ENCODE peak calls at places on chromosomes 2 and 18, in nine cellular contexts. K is heart right ventricle, T is Peyer's patch, V is GM12878, Q is WERI-Rb-1, O is AG04450, X is tibial nerve, C is stomach, Y is GM10248. S is an unnamed sample.

GRCh38 chr18:49170145-49170544 is 219.4 kb upstream of the SMAD7 start:
- DNase-seq in K (no peak), T (no peak), V (no peak), Q (no peak), O (no peak), X (no peak), C (no peak), Y (no peak), S (no peak)

GRCh38 chr18:32301976-32302743 is 112.3 kb downstream of the MEP1B start:
- DNase-seq in K (no peak), T (no peak), V (no peak), Q (no peak), O (peak), X (no peak), C (no peak), Y (peak), S (no peak)

GRCh38 chr18:12774982-12775381 is 72.1 kb downstream of the PSMG2 start:
- DNase-seq in K (no peak), T (no peak), V (no peak), Q (no peak), O (no peak), X (no peak), C (no peak), Y (no peak), S (no peak)

GRCh38 chr2:226477221-226478120 is 322.1 kb downstream of the IRS1 start:
- DNase-seq in K (peak), T (no peak), V (no peak), Q (no peak), O (no peak), X (no peak), C (no peak), Y (no peak), S (no peak)

GRCh38 chr2:110713508-110714362 is 18.6 kb upstream of the ACOXL start:
- DNase-seq in K (no peak), T (no peak), V (no peak), Q (no peak), O (no peak), X (no peak), C (no peak), Y (no peak), S (no peak)

GRCh38 chr2:239040152-239040761 is 192.4 kb downstream of the TWIST2 start:
- DNase-seq in K (no peak), T (peak), V (no peak), Q (no peak), O (no peak), X (no peak), C (no peak), Y (no peak), S (no peak)

GRCh38 chr2:234235191-234235590 is 184.7 kb downstream of the SPP2 start:
- DNase-seq in K (no peak), T (no peak), V (no peak), Q (no peak), O (no peak), X (no peak), C (no peak), Y (no peak), S (no peak)

GRCh38 chr2:62266433-62267038 is 70.6 kb downstream of the B3GNT2 start:
- DNase-seq in K (no peak), T (no peak), V (no peak), Q (no peak), O (peak), X (no peak), C (no peak), Y (no peak), S (no peak)

GRCh38 chr2:174158003-174158402 is 90.3 kb downstream of the OLA1 start:
- DNase-seq in K (peak), T (no peak), V (peak), Q (peak), O (no peak), X (no peak), C (no peak), Y (peak), S (no peak)

GRCh38 chr2:156565066-156565710 is 129.0 kb downstream of the GPD2 start:
- DNase-seq in K (no peak), T (no peak), V (no peak), Q (no peak), O (peak), X (no peak), C (no peak), Y (no peak), S (no peak)

GRCh38 chr2:210086292-210086691 is 83.9 kb downstream of the RPE start:
- DNase-seq in K (no peak), T (no peak), V (no peak), Q (no peak), O (no peak), X (no peak), C (no peak), Y (no peak), S (no peak)

GRCh38 chr2:85933753-85934594 is 45.2 kb upstream of the ST3GAL5 start:
- DNase-seq in K (no peak), T (no peak), V (no peak), Q (no peak), O (no peak), X (no peak), C (no peak), Y (no peak), S (no peak)

GRCh38 chr2:46870051-46870839 is 45.4 kb downstream of the MCFD2 start:
- DNase-seq in K (no peak), T (no peak), V (no peak), Q (no peak), O (no peak), X (no peak), C (no peak), Y (no peak), S (no peak)

GRCh38 chr18:39414009-39414700 is 1848.6 kb upstream of the CELF4 start:
- DNase-seq in K (no peak), T (no peak), V (no peak), Q (no peak), O (peak), X (no peak), C (no peak), Y (no peak), S (no peak)

GRCh38 chr2:233928594-233929351 is 11.6 kb downstream of the TRPM8 start:
- DNase-seq in K (no peak), T (no peak), V (no peak), Q (peak), O (no peak), X (no peak), C (peak), Y (no peak), S (no peak)

GRCh38 chr2:88191722-88192042 is 21.5 kb downstream of the THNSL2 start:
- DNase-seq in K (no peak), T (no peak), V (no peak), Q (no peak), O (no peak), X (no peak), C (no peak), Y (no peak), S (no peak)

GRCh38 chr2:121309801-121310200 is 24.8 kb upstream of the TFCP2L1 start:
- DNase-seq in K (no peak), T (no peak), V (no peak), Q (no peak), O (no peak), X (no peak), C (peak), Y (no peak), S (no peak)

GRCh38 chr2:74499269-74499939 is at the start of gene LBX2:
- DNase-seq in K (no peak), T (no peak), V (no peak), Q (no peak), O (no peak), X (no peak), C (no peak), Y (no peak), S (no peak)

GRCh38 chr2:169393068-169393590 is 30.8 kb upstream of the LRP2 start:
- DNase-seq in K (no peak), T (no peak), V (peak), Q (no peak), O (no peak), X (no peak), C (no peak), Y (peak), S (no peak)

GRCh38 chr2:241445426-241445825 is 63.0 kb downstream of the STK25 start:
- DNase-seq in K (no peak), T (no peak), V (no peak), Q (no peak), O (no peak), X (no peak), C (no peak), Y (peak), S (no peak)

GRCh38 chr2:195658541-195658890 is 1.5 kb downstream of the SLC39A10 start:
- DNase-seq in K (peak), T (no peak), V (no peak), Q (no peak), O (peak), X (no peak), C (no peak), Y (no peak), S (no peak)

GRCh38 chr2:67259581-67260347 is 137.4 kb upstream of the ETAA1 start:
- DNase-seq in K (peak), T (no peak), V (no peak), Q (no peak), O (peak), X (no peak), C (no peak), Y (no peak), S (no peak)

GRCh38 chr2:207765960-207766582 is 3.6 kb downstream of the FZD5 start:
- DNase-seq in K (no peak), T (no peak), V (no peak), Q (no peak), O (no peak), X (no peak), C (no peak), Y (no peak), S (no peak)

GRCh38 chr2:30886101-30886500 is 78.9 kb upstream of the CAPN13 start:
- DNase-seq in K (no peak), T (no peak), V (no peak), Q (no peak), O (no peak), X (no peak), C (no peak), Y (no peak), S (no peak)

GRCh38 chr2:10142640-10142965 is 20.1 kb downstream of the RRM2 start:
- DNase-seq in K (no peak), T (no peak), V (no peak), Q (no peak), O (no peak), X (no peak), C (no peak), Y (no peak), S (no peak)
- TF ChIP-seq CTCF in K (no peak), T (no peak), V (no peak), Q (no peak), O (no peak), X (no peak), C (no peak), Y (no peak), S (no peak)

DNA sequence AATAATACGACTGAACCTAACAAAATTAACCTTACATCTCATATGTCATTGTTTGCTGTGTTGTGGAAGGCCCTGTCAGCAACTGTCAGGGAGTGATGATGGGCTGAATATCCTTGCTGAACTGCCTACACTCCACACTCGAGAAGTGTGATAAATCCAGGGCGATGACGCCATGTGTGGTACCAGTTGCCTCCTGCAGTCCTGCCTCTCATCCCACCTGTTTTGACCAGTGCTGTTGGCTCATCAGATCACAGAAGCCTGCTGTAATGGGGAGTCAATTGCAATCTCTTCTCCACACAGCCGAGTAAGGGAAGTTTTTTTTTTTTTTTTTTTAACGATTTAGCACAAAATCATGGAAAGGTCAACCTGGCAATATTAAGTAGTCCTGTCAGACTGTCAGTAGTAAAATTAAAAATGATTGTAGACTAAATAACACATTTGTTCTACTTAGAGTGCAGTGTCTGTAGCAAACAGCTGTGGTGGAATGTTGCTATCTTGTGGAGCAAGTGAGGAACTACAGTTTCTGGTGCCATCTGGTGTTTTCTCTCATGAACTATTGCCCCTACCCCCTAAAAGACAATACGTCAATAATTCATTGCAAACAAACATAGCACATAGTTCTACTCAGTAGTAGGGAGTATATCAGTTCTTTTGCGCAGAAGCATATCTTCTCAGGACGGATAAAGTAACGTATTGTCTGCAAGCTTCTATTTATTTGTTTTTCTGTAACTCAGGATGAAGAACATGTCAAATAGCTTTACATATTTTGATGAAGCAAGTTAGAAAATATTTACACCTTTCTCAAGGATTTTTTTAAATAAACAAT is 347.6 kb downstream of the CTNNA2 start:
- DNase-seq in K (no peak), T (no peak), V (no peak), Q (peak), O (no peak), X (no peak), C (no peak), Y (peak), S (no peak)
- TF ChIP-seq CTCF in K (peak), T (peak), V (peak), Q (peak), O (peak), X (no peak), C (peak), Y (no peak), S (no peak)

GRCh38 chr2:16641509-16641908 is 24.1 kb downstream of the CYRIA start:
- DNase-seq in K (no peak), T (no peak), V (no peak), Q (no peak), O (no peak), X (no peak), C (no peak), Y (no peak), S (no peak)

GRCh38 chr2:16640024-16640423 is 25.6 kb downstream of the CYRIA start:
- DNase-seq in K (no peak), T (no peak), V (no peak), Q (no peak), O (no peak), X (no peak), C (no peak), Y (no peak), S (no peak)

GRCh38 chr2:16638941-16639340 is 26.7 kb downstream of the CYRIA start:
- DNase-seq in K (no peak), T (no peak), V (no peak), Q (no peak), O (no peak), X (no peak), C (no peak), Y (no peak), S (no peak)

GRCh38 chr2:16640867-16641266 is 24.8 kb downstream of the CYRIA start:
- DNase-seq in K (peak), T (no peak), V (no peak), Q (peak), O (no peak), X (no peak), C (no peak), Y (no peak), S (no peak)

GRCh38 chr2:16639431-16639830 is 26.2 kb downstream of the CYRIA start:
- DNase-seq in K (no peak), T (no peak), V (no peak), Q (no peak), O (no peak), X (no peak), C (no peak), Y (no peak), S (no peak)
- TF ChIP-seq CTCF in K (peak), T (no peak), V (peak), Q (no peak), O (no peak), X (no peak), C (no peak), Y (no peak), S (no peak)

GRCh38 chr2:159988412-159988970 is 73.9 kb downstream of the PLA2R1 start:
- DNase-seq in K (no peak), T (no peak), V (no peak), Q (no peak), O (no peak), X (no peak), C (no peak), Y (no peak), S (no peak)

GRCh38 chr2:159984034-159984433 is 78.4 kb downstream of the PLA2R1 start:
- DNase-seq in K (no peak), T (no peak), V (no peak), Q (no peak), O (no peak), X (no peak), C (no peak), Y (no peak), S (no peak)

GRCh38 chr2:159995038-159995437 is 67.4 kb downstream of the PLA2R1 start:
- DNase-seq in K (no peak), T (no peak), V (no peak), Q (no peak), O (no peak), X (no peak), C (no peak), Y (no peak), S (no peak)

GRCh38 chr2:159987136-159987535 is 75.3 kb downstream of the PLA2R1 start:
- DNase-seq in K (no peak), T (no peak), V (no peak), Q (no peak), O (no peak), X (no peak), C (no peak), Y (no peak), S (no peak)

DNA sequence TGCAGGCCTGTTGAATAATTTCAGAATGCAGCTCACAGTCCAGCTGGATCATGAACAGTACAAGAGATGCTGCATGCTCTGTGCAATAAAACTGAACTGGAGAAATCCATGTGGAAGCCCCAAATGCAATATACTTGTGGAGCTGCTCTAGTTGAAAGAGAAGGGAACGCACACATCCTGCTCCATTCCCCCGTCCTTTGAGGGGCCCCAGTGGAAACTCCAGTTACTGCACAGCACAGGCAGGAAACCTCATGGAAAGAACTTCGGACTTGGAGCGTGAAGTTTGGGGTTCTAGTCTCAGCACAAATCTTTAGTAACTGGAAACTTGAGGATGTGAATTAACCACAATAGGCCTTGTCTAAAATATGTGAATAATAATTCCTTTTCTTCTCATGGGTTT is 73.2 kb downstream of the PLA2R1 start:
- DNase-seq in K (no peak), T (no peak), V (no peak), Q (no peak), O (no peak), X (no peak), C (no peak), Y (no peak), S (no peak)
- TF ChIP-seq CTCF in K (no peak), T (no peak), V (no peak), Q (no peak), O (peak), X (no peak), C (no peak), Y (no peak), S (no peak)

GRCh38 chr2:232488097-232488711 is 570 bp upstream of the ECEL1 start:
- DNase-seq in K (no peak), T (peak), V (no peak), Q (no peak), O (no peak), X (no peak), C (no peak), Y (no peak), S (no peak)
- TF ChIP-seq CTCF in K (no peak), T (no peak), V (no peak), Q (peak), O (no peak), X (no peak), C (no peak), Y (no peak), S (no peak)

GRCh38 chr2:127037456-127037855 is 69.5 kb downstream of the BIN1 start:
- DNase-seq in K (no peak), T (no peak), V (no peak), Q (no peak), O (no peak), X (no peak), C (no peak), Y (no peak), S (no peak)

GRCh38 chr2:127034056-127034455 is 72.9 kb downstream of the BIN1 start:
- DNase-seq in K (no peak), T (no peak), V (no peak), Q (no peak), O (no peak), X (no peak), C (no peak), Y (no peak), S (no peak)

GRCh38 chr2:127039387-127040031 is 67.4 kb downstream of the BIN1 start:
- DNase-seq in K (no peak), T (no peak), V (peak), Q (no peak), O (no peak), X (no peak), C (peak), Y (peak), S (no peak)

GRCh38 chr2:127032601-127033000 is 74.4 kb downstream of the BIN1 start:
- DNase-seq in K (no peak), T (no peak), V (no peak), Q (no peak), O (no peak), X (no peak), C (no peak), Y (no peak), S (no peak)

DNA sequence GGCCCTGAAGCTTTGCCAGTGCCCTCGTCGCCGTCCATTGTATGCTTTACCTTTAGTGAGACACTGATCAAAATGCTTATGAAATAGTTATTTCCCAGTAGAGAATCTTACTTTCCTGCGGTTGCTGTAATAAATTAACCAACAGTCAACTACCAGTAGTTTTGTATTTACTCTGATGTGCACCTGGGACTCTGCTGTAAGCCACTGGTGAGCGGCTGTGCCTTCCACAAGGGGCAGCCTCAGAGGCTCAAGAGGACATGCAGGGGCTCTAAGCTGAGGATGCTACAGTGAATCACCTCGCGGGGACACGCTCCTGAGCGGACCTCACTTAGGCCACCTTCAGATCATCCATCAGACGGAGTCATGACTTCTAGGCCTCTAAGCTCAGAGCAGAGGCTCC is 71.7 kb downstream of the BIN1 start:
- DNase-seq in K (no peak), T (no peak), V (no peak), Q (no peak), O (no peak), X (no peak), C (no peak), Y (no peak), S (no peak)
- TF ChIP-seq CTCF in K (no peak), T (no peak), V (peak), Q (peak), O (no peak), X (no peak), C (no peak), Y (no peak), S (no peak)

DNA sequence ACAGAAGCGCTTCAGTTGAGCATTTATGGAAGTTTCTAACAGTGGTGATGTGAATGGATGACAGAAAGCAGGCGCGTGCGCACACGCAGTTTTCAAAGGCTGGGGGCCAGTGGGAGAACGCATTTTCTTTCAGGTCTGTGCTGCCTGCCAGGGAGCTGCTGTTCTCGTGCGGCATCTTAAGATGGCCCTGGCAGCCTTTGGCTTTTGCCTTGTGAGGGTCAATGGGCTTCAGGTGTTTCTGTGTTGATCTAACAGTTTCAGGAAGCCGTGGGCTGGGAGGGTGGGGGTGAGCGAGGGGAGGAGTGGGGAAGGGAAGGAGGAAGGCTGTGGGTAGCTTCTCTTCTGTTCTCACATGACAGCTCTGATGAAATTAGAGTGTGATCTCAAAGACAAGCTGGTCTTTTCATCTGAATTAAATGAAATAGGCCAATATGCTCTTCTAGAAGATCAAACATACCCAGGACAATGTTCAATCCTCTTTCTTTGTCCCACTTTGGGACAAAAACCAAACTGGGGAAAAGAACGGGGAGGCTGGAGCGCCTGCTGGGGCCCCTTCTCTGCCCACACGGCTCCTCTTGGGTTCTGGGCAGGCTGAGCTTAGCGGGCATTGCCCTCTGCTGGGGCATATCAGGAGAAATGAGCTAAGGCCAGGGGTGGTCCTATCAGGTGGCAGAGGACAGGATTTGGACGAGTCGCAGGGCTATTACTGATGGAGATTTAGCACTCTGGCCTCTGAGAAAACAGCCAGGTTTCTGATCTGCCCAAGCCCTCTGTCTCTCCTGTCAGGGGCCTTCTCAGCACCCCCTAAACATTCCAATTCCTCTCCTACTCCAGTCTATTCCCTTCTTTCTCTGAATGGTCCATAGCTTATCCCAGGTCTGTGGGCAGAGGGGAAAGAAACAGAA is 126.2 kb upstream of the LGALSL start:
- DNase-seq in K (peak), T (no peak), V (peak), Q (peak), O (no peak), X (no peak), C (no peak), Y (peak), S (no peak)
- TF ChIP-seq CTCF in K (peak), T (peak), V (peak), Q (peak), O (peak), X (peak), C (no peak), Y (peak), S (no peak)